ENCODE peak calls at places on chromosomes 13 and 19, in eight cellular contexts. W is kidney; I is AG09319; Q is activated CD4-positive, alpha-beta T cell treated with anti-CD3 and anti-CD28 coated beads for 24 hours; S is NCI-H187; X is activated effector memory CD4-positive, alpha-beta T cell treated with anti-CD3 and anti-CD28 coated beads, Interleukin-2, amount 50 U/mL, for 16 hours; J is choroid plexus epithelial cell; B is fibroblast of gingiva. C is an unnamed sample.

GRCh38 chr19:54114340-54114826 is 1.1 kb downstream of the TFPT start:
- DNase-seq in W (peak), I (no peak), Q (no peak), S (no peak), X (peak), J (peak), B (peak), C (no peak)

GRCh38 chr13:89565711-89566110 is 1781.8 kb upstream of the MIR17HG start:
- DNase-seq in W (no peak), I (no peak), Q (no peak), S (no peak), X (no peak), J (no peak), B (no peak), C (no peak)

GRCh38 chr19:2426661-2427322 is 594 bp downstream of the TIMM13 start:
- DNase-seq in W (peak), I (no peak), Q (peak), S (no peak), X (peak), J (peak), B (peak), C (peak)

GRCh38 chr19:8484331-8484894 is 18.0 kb downstream of the PRAM1 start:
- DNase-seq in W (no peak), I (no peak), Q (no peak), S (no peak), X (no peak), J (no peak), B (no peak), C (no peak)

GRCh38 chr13:20477394-20477793 is 48.3 kb downstream of the CRYL1 start:
- DNase-seq in W (no peak), I (no peak), Q (no peak), S (no peak), X (no peak), J (no peak), B (no peak), C (no peak)

GRCh38 chr13:31424130-31424729 is 224.5 kb downstream of the B3GLCT start:
- DNase-seq in W (peak), I (peak), Q (peak), S (no peak), X (peak), J (peak), B (peak), C (peak)

GRCh38 chr13:76965759-76966421 is 17.6 kb downstream of the ACOD1 start:
- DNase-seq in W (no peak), I (peak), Q (no peak), S (no peak), X (no peak), J (peak), B (peak), C (peak)

GRCh38 chr19:47450478-47450877 is 21.2 kb downstream of the SLC8A2 start:
- DNase-seq in W (no peak), I (no peak), Q (no peak), S (no peak), X (no peak), J (no peak), B (no peak), C (no peak)

GRCh38 chr19:38028913-38029565 is 122.0 kb downstream of the SIPA1L3 start:
- DNase-seq in W (peak), I (no peak), Q (no peak), S (no peak), X (no peak), J (peak), B (no peak), C (no peak)

GRCh38 chr19:51341976-51342580 is at the start of gene VSIG10L:
- DNase-seq in W (peak), I (no peak), Q (no peak), S (no peak), X (no peak), J (no peak), B (no peak), C (no peak)

GRCh38 chr13:27933580-27934328 is 14.0 kb downstream of the PDX1 start:
- DNase-seq in W (no peak), I (no peak), Q (no peak), S (no peak), X (no peak), J (no peak), B (no peak), C (no peak)

GRCh38 chr19:44003461-44004134 is 841 bp downstream of the ZNF230 start:
- DNase-seq in W (peak), I (no peak), Q (no peak), S (no peak), X (no peak), J (peak), B (no peak), C (peak)

GRCh38 chr13:37595162-37595561 is 3.4 kb downstream of the POSTN start:
- DNase-seq in W (no peak), I (no peak), Q (no peak), S (no peak), X (no peak), J (peak), B (no peak), C (no peak)

GRCh38 chr19:30336290-30336689 is 35.9 kb upstream of the ZNF536 start:
- DNase-seq in W (no peak), I (no peak), Q (no peak), S (no peak), X (no peak), J (no peak), B (no peak), C (no peak)

GRCh38 chr13:39503048-39503447 is 99.9 kb downstream of the LHFPL6 start:
- DNase-seq in W (no peak), I (no peak), Q (no peak), S (no peak), X (no peak), J (no peak), B (no peak), C (no peak)

GRCh38 chr13:104809483-104809882 is 1726.0 kb downstream of the EFNB2 start:
- DNase-seq in W (no peak), I (no peak), Q (no peak), S (no peak), X (no peak), J (peak), B (no peak), C (peak)